ENCODE peak calls at places on chromosomes 13 and 19, in five cellular contexts. R, E, I, Q and M are unnamed samples.

GRCh38 chr19:51026554-51026831 is at the start of gene KLK11:
- DNase-seq in R (no peak), E (peak), I (no peak), Q (peak), M (peak)

GRCh38 chr19:34075661-34076091 is 96.6 kb upstream of the LSM14A start:
- DNase-seq in R (no peak), E (no peak), I (no peak), Q (no peak), M (no peak)

GRCh38 chr13:49247722-49248432 is at the start of gene CDADC1:
- DNase-seq in R (peak), E (peak), I (peak), Q (peak), M (peak)

GRCh38 chr19:57192064-57192395 is 730 bp downstream of the ZNF264 start:
- DNase-seq in R (no peak), E (no peak), I (no peak), Q (no peak), M (no peak)

GRCh38 chr13:28820099-28821051 is at the start of gene MTUS2:
- DNase-seq in R (no peak), E (peak), I (no peak), Q (no peak), M (peak)

GRCh38 chr13:99267927-99268326 is 9.7 kb upstream of the GPR18 start:
- DNase-seq in R (no peak), E (no peak), I (no peak), Q (no peak), M (no peak)

GRCh38 chr19:6847828-6848200 is 39.6 kb upstream of the ADGRE1 start:
- DNase-seq in R (no peak), E (no peak), I (no peak), Q (no peak), M (no peak)

GRCh38 chr13:32537580-32538233 is 888 bp downstream of the N4BP2L2 start:
- DNase-seq in R (peak), E (peak), I (no peak), Q (peak), M (peak)

GRCh38 chr13:72536668-72537399 is 190.6 kb downstream of the MZT1 start:
- DNase-seq in R (no peak), E (no peak), I (peak), Q (peak), M (no peak)

GRCh38 chr19:5949792-5950305 is 28.1 kb downstream of the RANBP3 start:
- DNase-seq in R (no peak), E (peak), I (no peak), Q (peak), M (no peak)